ENCODE peak calls at places on chromosomes 6 and 20, in five cellular contexts. R is fibroblast of mammary gland; E is stimulated activated CD8-positive, alpha-beta memory T cell treated with anti-CD3 and anti-CD28 coated beads, Interleukin-2, amount 100 ng/mL, for 48 hours; F is activated naive CD4-positive, alpha-beta T cell treated with anti-CD3 and anti-CD28 coated beads, Interleukin-2, amount 10 ng/mL, durations not matched to agents 7 days and 5 days; P is activated CD4-positive, alpha-beta T cell treated with anti-CD3 and anti-CD28 coated beads for 48 hours. O is an unnamed sample.

GRCh38 chr20:9617940-9618339 is 103.5 kb downstream of the LAMP5 start:
- DNase-seq in R (peak; percentile 35), E (no peak), F (no peak), P (no peak), O (peak; percentile 92)

GRCh38 chr6:33428219-33428890 is 8.5 kb downstream of the SYNGAP1 start:
- DNase-seq in R (peak; percentile 35), E (no peak), F (peak; percentile 54), P (peak; percentile 57), O (peak; percentile 31)

GRCh38 chr6:17640477-17640917 is 40.4 kb downstream of the FAM8A1 start:
- DNase-seq in R (peak; percentile 34), E (no peak), F (no peak), P (no peak), O (no peak)

GRCh38 chr6:12113190-12113578 is 101.1 kb downstream of the HIVEP1 start:
- DNase-seq in R (peak; percentile 89), E (peak; percentile 11), F (no peak), P (peak; percentile 42), O (no peak)

GRCh38 chr6:96460052-96460700 is 61.4 kb upstream of the UFL1 start:
- DNase-seq in R (no peak), E (no peak), F (no peak), P (no peak), O (peak; percentile 43)

GRCh38 chr6:39681566-39682250 is 43.5 kb downstream of the KIF6 start:
- DNase-seq in R (peak; percentile 10), E (no peak), F (no peak), P (no peak), O (no peak)

GRCh38 chr6:168968228-168968627 is 285.4 kb downstream of the THBS2 start:
- DNase-seq in R (peak; percentile 100), E (no peak), F (no peak), P (no peak), O (no peak)

GRCh38 chr20:64101731-64102621 is 5.4 kb downstream of the NPBWR2 start:
- DNase-seq in R (no peak), E (peak; percentile 62), F (peak; percentile 77), P (peak; percentile 78), O (no peak)

GRCh38 chr6:104736545-104736944 is 123.2 kb downstream of the HACE1 start:
- DNase-seq in R (no peak), E (no peak), F (no peak), P (no peak), O (no peak)

GRCh38 chr6:87772597-87773530 is 70.8 kb upstream of the AKIRIN2 start:
- DNase-seq in R (no peak), E (no peak), F (no peak), P (no peak), O (no peak)

GRCh38 chr6:153096031-153096430 is 35.1 kb downstream of the RGS17 start:
- DNase-seq in R (peak; percentile 60), E (no peak), F (no peak), P (no peak), O (no peak)

GRCh38 chr20:22430154-22430745 is 154.1 kb downstream of the FOXA2 start:
- DNase-seq in R (no peak), E (no peak), F (no peak), P (no peak), O (no peak)